ENCODE peak calls at places on chromosomes 12 and 14, in four cellular contexts. Y is lower lobe of right lung, U is cardiac muscle cell, A is breast epithelium. R is an unnamed sample. For H3K36me3, the result is how much of the 10 kb centered on the place peaks cover.

GRCh38 chr12:82174936-82175335 is 183.3 kb downstream of the CCDC59 start:
- DNase-seq in U (no peak), A (no peak), Y (no peak), R (no peak)

GRCh38 chr12:47408171-47408871 is 297.5 kb downstream of the RPAP3 start:
- DNase-seq in U (no peak), A (no peak), Y (no peak), R (no peak)

GRCh38 chr14:105187935-105188524 is 6.9 kb upstream of the NUDT14 start:
- DNase-seq in U (no peak), Y (peak), A (no peak), R (no peak)

GRCh38 chr12:52672321-52672933 is 7.8 kb downstream of the KRT1 start:
- DNase-seq in U (no peak), Y (no peak), A (no peak), R (no peak)

GRCh38 chr14:60862283-60862682 is 118.6 kb downstream of the TRMT5 start:
- DNase-seq in Y (no peak), U (peak), A (peak), R (no peak)

GRCh38 chr12:9244894-9245293 is 36.7 kb upstream of the PZP start:
- DNase-seq in U (no peak), A (peak), Y (no peak), R (no peak)

GRCh38 chr12:106903241-106903950 is 52.3 kb upstream of the TMEM263 start:
- DNase-seq in U (peak), A (peak), Y (peak), R (no peak)

GRCh38 chr12:497501-498160 is 37.9 kb downstream of the B4GALNT3 start:
- DNase-seq in U (no peak), Y (no peak), A (no peak), R (no peak)

GRCh38 chr12:14775652-14776020 is 27.6 kb downstream of the WBP11 start:
- DNase-seq in Y (no peak), U (no peak), A (no peak), R (no peak)

GRCh38 chr12:75850751-75851462 is 180.7 kb downstream of the PHLDA1 start:
- DNase-seq in U (no peak), A (no peak), Y (no peak), R (no peak)

GRCh38 chr12:5567021-5567744 is 135.3 kb downstream of the NTF3 start:
- DNase-seq in A (no peak), U (no peak), Y (no peak), R (no peak)

GRCh38 chr12:13165578-13166120 is 30.9 kb upstream of the EMP1 start:
- DNase-seq in A (peak), Y (peak), U (no peak), R (no peak)

GRCh38 chr14:37623552-37623951 is 28.1 kb downstream of the TTC6 start:
- DNase-seq in Y (no peak), A (peak), U (no peak), R (no peak)

GRCh38 chr12:127559349-127560040 is 707.5 kb upstream of the TMEM132C start:
- DNase-seq in U (peak), Y (no peak), A (no peak), R (no peak)

GRCh38 chr12:13099066-13099909 is 4.2 kb downstream of the GSG1 start:
- DNase-seq in Y (no peak), U (no peak), A (no peak), R (no peak)

GRCh38 chr12:98352218-98352811 is 163.1 kb upstream of the TMPO start:
- DNase-seq in A (no peak), U (no peak), Y (no peak), R (no peak)

GRCh38 chr12:112418596-112419268 is at the start of gene PTPN11:
- DNase-seq in Y (peak), U (peak), A (peak), R (no peak)

GRCh38 chr12:30044206-30044605 is 260.5 kb upstream of the TMTC1 start:
- DNase-seq in Y (no peak), U (no peak), A (no peak), R (no peak)

GRCh38 chr12:29316772-29317171 is 64.2 kb downstream of the ERGIC2 start:
- DNase-seq in U (peak), Y (no peak), A (no peak), R (no peak)

GRCh38 chr12:49322708-49323523 is at the start of gene TROAP:
- DNase-seq in A (peak), U (peak), Y (peak), R (peak)

GRCh38 chr14:91997492-91997891 is 42.4 kb downstream of the TRIP11 start:
- DNase-seq in Y (no peak), A (no peak), U (no peak), R (no peak)

GRCh38 chr14:89617471-89618291 is 200.6 kb upstream of the FOXN3 start:
- DNase-seq in Y (no peak), A (peak), U (peak), R (no peak)

GRCh38 chr12:12902036-12902435 is 10.7 kb downstream of the GPRC5A start:
- DNase-seq in U (no peak), Y (no peak), A (no peak), R (no peak)

GRCh38 chr12:85424581-85425348 is 144.7 kb downstream of the ALX1 start:
- DNase-seq in A (no peak), Y (no peak), U (peak), R (no peak)

GRCh38 chr14:90758959-90759358 is 57.3 kb downstream of the TTC7B start:
- DNase-seq in U (no peak), Y (peak), A (peak), R (no peak)

GRCh38 chr12:75722714-75723200 is 211.3 kb upstream of the KRR1 start:
- DNase-seq in A (peak), U (no peak), Y (no peak), R (no peak)

GRCh38 chr12:131832393-131833231 is 4.4 kb downstream of the MMP17 start:
- DNase-seq in Y (peak), A (no peak), U (no peak), R (no peak)

GRCh38 chr12:64160718-64161060 is 61.4 kb downstream of the KICS2 start:
- DNase-seq in U (no peak), A (no peak), Y (no peak), R (no peak)

GRCh38 chr12:7869137-7869536 is 3.6 kb downstream of the SLC2A14 start:
- DNase-seq in U (no peak), A (no peak), Y (no peak), R (no peak)

GRCh38 chr14:92780865-92781264 is 13.2 kb upstream of the GOLGA5 start:
- DNase-seq in U (no peak), Y (no peak), A (no peak), R (no peak)

GRCh38 chr14:62778847-62779246 is 266.4 kb downstream of the KCNH5 start:
- DNase-seq in A (no peak), Y (no peak), U (no peak), R (no peak)

GRCh38 chr12:71892059-71892458 is 46.6 kb upstream of the TPH2 start:
- DNase-seq in Y (no peak), A (no peak), U (no peak), R (no peak)

GRCh38 chr12:116161588-116161987 is 115.9 kb downstream of the MED13L start:
- DNase-seq in U (no peak), A (no peak), Y (no peak), R (no peak)

GRCh38 chr14:71478542-71478941 is 453.7 kb upstream of the RGS6 start:
- DNase-seq in U (no peak), A (no peak), Y (no peak), R (no peak)

GRCh38 chr12:14510574-14510973 is 57.1 kb downstream of the PLBD1 start:
- DNase-seq in A (no peak), Y (no peak), U (peak), R (no peak)

GRCh38 chr12:3972576-3972975 is 99.4 kb upstream of the PARP11 start:
- DNase-seq in A (no peak), U (no peak), Y (no peak), R (no peak)

GRCh38 chr12:97167598-97167997 is 260.5 kb downstream of the NEDD1 start:
- DNase-seq in U (no peak), A (no peak), Y (no peak), R (no peak)

GRCh38 chr12:10339441-10339840 is 31.8 kb downstream of the KLRD1 start:
- DNase-seq in Y (no peak), A (no peak), U (no peak), R (no peak)

GRCh38 chr14:87067597-87067996 is 925.4 kb downstream of the GALC start:
- DNase-seq in A (no peak), Y (no peak), U (no peak), R (no peak)

GRCh38 chr14:47195582-47195981 is 479.8 kb downstream of the MDGA2 start:
- DNase-seq in A (no peak), U (no peak), Y (no peak), R (no peak)
- H3K36me3 ChIP-seq in A (under half), U (under half), Y (under half), R (under half)

GRCh38 chr14:30017370-30017993 is 89.8 kb upstream of the PRKD1 start:
- DNase-seq in Y (no peak), U (no peak), A (no peak), R (no peak)

GRCh38 chr14:30016025-30016424 is 88.4 kb upstream of the PRKD1 start:
- DNase-seq in U (no peak), Y (no peak), A (no peak), R (no peak)

GRCh38 chr14:30015471-30015870 is 87.8 kb upstream of the PRKD1 start:
- DNase-seq in Y (no peak), A (no peak), U (no peak), R (no peak)

GRCh38 chr14:30020687-30021086 is 93.0 kb upstream of the PRKD1 start:
- DNase-seq in A (no peak), Y (no peak), U (no peak), R (no peak)

DNA sequence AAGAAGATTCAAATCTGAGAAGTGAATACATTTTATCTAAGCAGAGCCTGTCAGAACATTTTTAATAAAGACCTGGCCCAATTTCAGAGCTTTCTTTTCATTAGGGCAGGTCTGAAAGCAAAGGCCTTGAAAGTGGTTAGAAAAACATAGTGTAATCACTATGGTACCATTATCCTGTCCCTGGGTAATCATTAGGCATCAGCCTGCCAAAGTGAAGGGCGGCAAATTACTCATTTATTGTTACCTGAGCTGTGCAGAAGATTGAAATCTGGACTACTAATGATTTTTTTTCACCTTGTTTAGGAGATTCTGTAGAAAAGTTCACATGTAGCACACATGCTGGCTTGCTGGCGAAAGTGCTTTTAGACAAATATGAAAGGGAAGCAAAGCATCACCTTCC is 92.6 kb upstream of the PRKD1 start:
- DNase-seq in A (no peak), Y (no peak), U (no peak), R (no peak)
- H3K36me3 ChIP-seq in A (under half), Y (under half), U (under half), R (under half)

DNA sequence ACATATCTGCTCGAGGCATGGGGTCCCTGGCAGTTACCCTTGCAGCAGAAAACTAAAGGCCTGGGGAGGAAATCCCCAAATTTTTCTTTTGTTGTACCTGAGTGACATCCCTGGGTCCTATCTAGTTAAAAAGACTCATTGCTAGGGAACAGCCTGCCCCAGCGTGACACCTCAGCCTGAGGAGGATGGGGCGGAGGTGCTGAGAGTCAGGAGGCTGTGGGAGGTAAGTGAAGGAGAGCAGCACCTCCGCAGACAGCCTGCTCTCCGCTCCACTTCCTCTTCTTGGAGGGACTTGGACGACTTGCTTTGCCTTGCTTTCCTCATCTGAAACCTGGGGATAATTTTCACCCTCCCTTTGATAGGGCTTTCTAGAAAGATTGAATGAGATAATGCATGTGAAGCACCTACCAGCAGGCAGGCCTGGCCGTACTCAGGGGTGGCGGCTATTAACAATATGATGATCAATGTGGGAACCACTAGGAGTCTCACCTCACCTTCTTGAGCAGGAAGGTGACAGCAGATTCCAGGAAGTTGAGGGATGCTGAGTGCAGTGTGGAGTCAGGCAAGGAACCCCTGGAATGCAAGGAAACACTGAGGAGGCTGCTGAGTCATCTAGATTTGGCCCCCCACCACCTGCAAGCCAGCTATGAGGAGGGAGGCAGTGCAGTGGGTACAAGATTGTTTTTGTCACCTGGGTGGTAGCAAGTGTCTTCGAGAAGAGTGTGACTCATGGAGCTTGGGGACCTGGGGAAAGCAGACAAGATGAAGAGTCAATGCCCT is 23.2 kb downstream of the UBE3B start:
- DNase-seq in Y (no peak), U (no peak), A (no peak), R (no peak)
- H3K36me3 ChIP-seq in Y (half or more), U (half or more), A (under half), R (under half)

GRCh38 chr14:99179506-99179905 is 92.5 kb downstream of the BCL11B start:
- DNase-seq in U (no peak), A (no peak), Y (no peak), R (no peak)
- H3K36me3 ChIP-seq in U (under half), A (under half), Y (under half), R (under half)

DNA sequence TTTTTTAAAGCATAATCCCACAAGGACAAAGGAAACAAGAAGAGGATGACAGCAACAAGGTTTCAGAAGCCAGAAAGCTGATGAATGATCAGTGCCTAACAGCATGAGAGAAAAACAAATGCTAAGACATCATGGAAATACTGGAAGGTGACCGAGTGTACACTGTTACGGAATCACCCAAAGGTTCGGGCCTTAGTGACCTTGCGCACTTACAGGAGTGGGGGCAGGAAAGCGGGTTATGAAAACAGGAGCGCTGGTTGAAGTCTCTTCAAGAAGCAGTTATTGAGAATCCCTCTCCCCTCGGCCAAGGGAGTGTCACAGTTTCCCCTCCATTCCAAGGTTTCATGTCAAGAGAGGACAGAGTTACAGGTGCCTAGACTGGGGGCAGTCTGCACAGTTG is 42.6 kb downstream of the SLC25A47 start:
- DNase-seq in A (no peak), Y (no peak), U (no peak), R (no peak)
- H3K36me3 ChIP-seq in A (under half), Y (half or more), U (under half), R (under half)

DNA sequence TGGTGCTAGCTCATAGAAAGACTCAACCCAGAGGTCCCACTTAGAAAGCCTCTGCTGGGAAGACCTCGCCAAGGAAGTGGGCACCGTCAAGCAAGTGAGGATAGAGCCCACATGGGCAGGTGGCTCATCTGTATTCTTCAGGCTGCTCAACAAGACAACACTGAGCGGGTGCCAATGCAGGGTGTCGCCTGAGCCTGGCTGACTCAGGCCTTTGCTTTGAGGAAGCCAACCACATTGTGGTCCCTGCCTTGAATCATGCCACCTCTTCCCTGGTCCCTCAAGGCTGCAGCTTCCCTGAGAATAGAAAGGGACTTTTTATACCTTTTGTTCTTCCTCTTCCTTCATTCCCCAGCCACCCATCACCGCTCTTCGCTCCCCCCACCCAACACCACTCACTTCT is 2.1 kb upstream of the RNASE13 start:
- DNase-seq in U (no peak), A (peak), Y (no peak), R (no peak)
- H3K36me3 ChIP-seq in U (under half), A (under half), Y (under half), R (under half)

DNA sequence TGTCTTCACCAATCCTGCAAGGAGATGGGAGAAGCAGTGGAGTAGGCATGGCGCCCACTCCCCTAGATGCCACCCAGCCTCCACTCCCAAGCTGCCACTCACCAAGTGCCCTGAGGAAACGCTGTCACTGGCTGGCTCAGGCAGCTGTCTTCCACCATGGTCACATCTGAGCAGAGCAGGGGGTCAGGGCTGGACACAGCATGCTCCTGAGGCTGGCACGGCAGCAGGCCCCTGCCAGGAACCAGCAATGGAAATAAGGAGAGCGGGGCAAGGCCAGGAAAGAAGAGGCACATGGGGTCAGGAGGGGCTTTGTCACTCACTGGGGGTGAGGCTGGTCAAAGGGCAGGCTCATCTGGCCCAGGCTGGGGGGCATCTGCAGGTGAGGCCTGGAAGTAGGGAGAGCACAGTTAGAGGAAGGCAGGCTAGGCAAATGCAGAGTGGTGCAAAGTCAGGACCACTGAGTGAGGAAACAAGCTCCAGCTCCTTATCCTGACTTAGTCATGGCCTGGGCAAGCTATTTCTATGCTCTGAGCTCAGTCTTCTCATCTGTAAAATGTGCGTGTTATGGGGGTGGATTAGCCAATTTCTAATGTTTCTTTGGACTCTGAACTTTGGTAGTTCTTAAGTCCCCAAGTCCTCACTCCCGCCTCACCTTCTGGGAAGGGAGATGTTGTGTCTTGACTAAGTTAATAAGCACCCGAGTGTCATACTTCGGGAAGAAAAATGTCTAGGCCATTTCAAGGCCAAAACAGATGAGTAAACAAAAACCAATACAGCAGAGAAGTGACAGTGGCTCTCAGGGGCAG is 8.0 kb downstream of the NAB2 start:
- DNase-seq in Y (no peak), U (no peak), A (no peak), R (no peak)
- H3K36me3 ChIP-seq in Y (half or more), U (under half), A (under half), R (half or more)

DNA sequence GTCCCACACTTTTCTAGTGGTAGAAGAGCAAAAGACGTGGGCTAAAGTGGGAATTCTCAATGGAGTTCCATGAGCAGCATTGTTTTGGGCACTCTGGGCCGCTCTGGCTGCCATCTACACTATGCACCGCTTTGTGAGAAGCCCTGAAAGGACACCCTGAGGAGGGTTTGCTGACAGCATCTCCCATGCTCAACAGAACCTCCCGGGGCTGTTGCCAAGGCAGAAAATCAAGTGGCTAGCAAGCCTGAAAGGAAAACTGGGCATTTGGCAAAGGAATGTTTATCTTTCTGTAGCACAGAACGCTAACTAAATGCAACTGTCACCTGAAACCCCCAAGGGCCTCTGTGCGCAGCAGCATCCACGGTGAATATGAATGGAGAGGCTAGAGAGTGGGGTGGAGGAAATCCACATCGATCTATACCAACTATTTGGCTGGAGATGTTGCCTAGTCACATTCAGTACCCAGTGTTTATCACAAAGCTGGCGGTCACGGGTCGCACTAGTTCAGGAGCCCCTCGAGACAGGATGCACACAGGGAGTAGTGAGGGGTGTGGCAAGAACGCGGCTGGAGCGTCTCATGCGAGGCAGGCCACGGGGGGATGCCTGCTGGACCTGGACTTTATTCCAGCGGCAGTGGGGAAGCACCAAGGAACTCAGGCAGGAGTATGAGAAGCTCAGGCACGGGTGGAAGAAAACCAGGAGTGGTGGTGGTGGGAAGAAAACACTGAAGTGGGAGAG is 14.2 kb downstream of the APPL2 start:
- DNase-seq in Y (no peak), A (no peak), U (no peak), R (no peak)
- H3K36me3 ChIP-seq in Y (under half), A (under half), U (under half), R (under half)

GRCh38 chr12:70121562-70121961 is 121.7 kb upstream of the CNOT2 start:
- DNase-seq in U (no peak), Y (no peak), A (no peak), R (no peak)
- H3K36me3 ChIP-seq in U (under half), Y (under half), A (under half), R (under half)

GRCh38 chr12:125083092-125083491 is 17.9 kb downstream of the AACS start:
- DNase-seq in Y (no peak), U (no peak), A (no peak), R (no peak)
- H3K36me3 ChIP-seq in Y (under half), U (under half), A (under half), R (under half)

R was measured in vagina.